ENCODE peak calls at places on chromosomes 1 and 21, in seven cellular contexts. S, D, H, G, R, M and E are unnamed samples.

GRCh38 chr1:17829579-17829978 is 74.4 kb downstream of the ACTL8 start:
- DNase-seq in S (no peak), D (no peak), H (no peak), G (no peak), R (no peak), M (no peak), E (no peak)

GRCh38 chr1:201825245-201825644 is 3.7 kb upstream of the IPO9 start:
- DNase-seq in S (no peak), D (no peak), H (no peak), G (no peak), R (no peak), M (no peak), E (no peak)

GRCh38 chr21:27423906-27424595 is 457.2 kb upstream of the ADAMTS5 start:
- DNase-seq in S (no peak), D (peak), H (no peak), G (peak), R (no peak), M (peak), E (no peak)

GRCh38 chr21:36874665-36875064 is 91.8 kb downstream of the HLCS start:
- DNase-seq in S (no peak), D (no peak), H (no peak), G (no peak), R (no peak), M (no peak), E (peak)

GRCh38 chr1:233393926-233394680 is 66.6 kb downstream of the MAP3K21 start:
- DNase-seq in S (no peak), D (no peak), H (no peak), G (no peak), R (no peak), M (no peak), E (no peak)

GRCh38 chr1:208834346-208835081 is 590.3 kb upstream of the PLXNA2 start:
- DNase-seq in S (peak), D (no peak), H (peak), G (peak), R (no peak), M (peak), E (no peak)

GRCh38 chr1:67522001-67522441 is 91.8 kb upstream of the SERBP1 start:
- DNase-seq in S (no peak), D (peak), H (no peak), G (no peak), R (no peak), M (no peak), E (no peak)

GRCh38 chr1:76059461-76059860 is 15.1 kb upstream of the ST6GALNAC3 start:
- DNase-seq in S (no peak), D (no peak), H (no peak), G (no peak), R (no peak), M (no peak), E (no peak)

GRCh38 chr1:106875622-106876021 is 180.9 kb upstream of the PRMT6 start:
- DNase-seq in S (no peak), D (no peak), H (no peak), G (no peak), R (no peak), M (no peak), E (no peak)

GRCh38 chr1:230158422-230159291 is 91.6 kb downstream of the GALNT2 start:
- DNase-seq in S (no peak), D (no peak), H (no peak), G (no peak), R (no peak), M (peak), E (no peak)

GRCh38 chr1:230156536-230156935 is 89.5 kb downstream of the GALNT2 start:
- DNase-seq in S (no peak), D (no peak), H (no peak), G (no peak), R (no peak), M (no peak), E (no peak)

GRCh38 chr1:230160957-230161771 is 94.1 kb downstream of the GALNT2 start:
- DNase-seq in S (no peak), D (no peak), H (no peak), G (peak), R (no peak), M (no peak), E (peak)

GRCh38 chr1:230157409-230158390 is 90.7 kb downstream of the GALNT2 start:
- DNase-seq in S (no peak), D (no peak), H (no peak), G (peak), R (no peak), M (peak), E (no peak)

DNA sequence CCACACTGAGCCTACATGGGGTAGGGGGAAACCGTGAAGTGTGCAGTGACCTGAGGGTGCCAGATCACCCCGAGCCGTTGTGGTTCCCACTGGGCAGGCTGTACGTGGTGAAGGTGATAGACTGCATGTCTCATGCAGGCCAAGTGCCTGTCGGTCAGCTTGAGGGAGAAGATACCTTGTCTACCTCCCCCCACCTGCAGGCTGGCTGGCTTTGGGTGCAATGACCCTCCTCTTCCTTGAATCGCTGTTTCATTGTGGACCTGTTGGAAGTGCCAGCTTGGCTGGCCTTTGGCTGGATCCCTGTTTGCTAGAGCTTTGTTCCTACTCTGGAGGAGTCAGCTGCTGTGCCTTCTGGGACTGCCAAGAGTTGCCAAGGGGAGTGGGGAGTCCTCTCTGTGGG is 92.5 kb downstream of the GALNT2 start:
- DNase-seq in S (no peak), D (no peak), H (no peak), G (no peak), R (no peak), M (no peak), E (no peak)
- TF ChIP-seq CTCF in S (no peak), D (no peak), H (no peak), G (no peak), R (no peak), M (no peak), E (no peak)

GRCh38 chr1:65020774-65021173 is 54.4 kb upstream of the JAK1 start:
- DNase-seq in S (no peak), D (no peak), H (no peak), G (peak), R (no peak), M (peak), E (no peak)
- TF ChIP-seq CTCF in S (peak), D (peak), H (no peak), G (peak), R (peak), M (peak), E (no peak)

DNA sequence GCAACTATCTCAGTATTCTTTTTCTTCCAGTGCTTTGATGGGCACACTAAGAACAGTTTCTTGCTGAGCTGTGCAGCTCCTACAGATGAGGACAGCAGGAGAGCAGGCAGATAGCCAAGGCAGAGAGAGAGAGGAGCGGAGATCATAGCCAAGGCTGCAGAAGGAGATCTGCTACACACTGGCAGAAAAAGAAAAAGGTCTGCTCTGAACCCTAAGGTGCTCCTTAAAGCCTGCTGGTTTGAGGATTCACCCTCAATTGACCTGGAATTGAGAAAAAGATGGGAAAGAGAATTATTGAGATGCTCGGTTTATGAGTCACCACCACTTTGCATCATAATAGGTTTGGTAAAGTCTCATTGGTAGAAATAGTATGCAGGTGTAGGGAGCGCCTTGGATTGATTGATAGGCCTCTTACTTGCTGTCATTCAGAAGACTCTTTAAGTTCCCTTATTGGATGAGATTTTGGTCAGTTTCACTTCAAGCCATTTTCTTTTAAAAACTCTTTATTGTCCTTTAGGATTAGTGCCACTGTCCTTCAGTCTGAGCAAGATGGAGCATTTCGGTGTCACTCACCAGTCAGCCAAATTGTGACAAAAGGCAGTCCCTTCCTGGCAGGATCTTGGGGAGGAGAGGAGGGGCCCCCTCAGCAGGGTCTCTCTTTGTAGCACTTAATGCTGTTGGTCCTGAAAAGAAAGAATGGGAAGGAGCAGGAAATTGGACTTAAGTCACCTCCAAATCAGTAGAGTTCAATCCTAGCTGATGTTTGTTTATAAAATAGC is 685.0 kb downstream of the ADGRL2 start:
- DNase-seq in S (no peak), D (no peak), H (no peak), G (peak), R (no peak), M (peak), E (no peak)
- TF ChIP-seq CTCF in S (no peak), D (no peak), H (no peak), G (no peak), R (no peak), M (no peak), E (no peak)

DNA sequence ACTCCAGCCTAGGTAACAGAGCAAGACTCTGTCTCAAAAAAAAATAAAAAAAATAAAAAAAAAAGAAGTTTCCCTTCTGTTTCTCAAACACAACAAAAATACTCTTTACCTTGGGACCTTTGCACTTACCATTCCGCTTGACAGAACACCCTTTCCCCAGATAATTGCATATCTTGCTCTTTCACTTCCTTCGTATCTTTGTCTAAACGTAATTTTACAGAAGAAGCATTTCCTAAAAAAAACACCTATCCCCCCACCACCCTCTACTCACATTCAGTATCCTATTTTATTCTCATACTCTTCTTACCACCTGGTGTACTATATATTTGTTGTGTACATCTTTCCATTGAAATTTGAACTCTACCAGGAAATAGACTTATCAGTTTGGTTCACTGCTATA is 32.7 kb downstream of the ASH1L start:
- DNase-seq in S (no peak), D (no peak), H (no peak), G (no peak), R (peak), M (no peak), E (no peak)
- TF ChIP-seq CTCF in S (no peak), D (no peak), H (no peak), G (no peak), R (no peak), M (no peak), E (no peak)

DNA sequence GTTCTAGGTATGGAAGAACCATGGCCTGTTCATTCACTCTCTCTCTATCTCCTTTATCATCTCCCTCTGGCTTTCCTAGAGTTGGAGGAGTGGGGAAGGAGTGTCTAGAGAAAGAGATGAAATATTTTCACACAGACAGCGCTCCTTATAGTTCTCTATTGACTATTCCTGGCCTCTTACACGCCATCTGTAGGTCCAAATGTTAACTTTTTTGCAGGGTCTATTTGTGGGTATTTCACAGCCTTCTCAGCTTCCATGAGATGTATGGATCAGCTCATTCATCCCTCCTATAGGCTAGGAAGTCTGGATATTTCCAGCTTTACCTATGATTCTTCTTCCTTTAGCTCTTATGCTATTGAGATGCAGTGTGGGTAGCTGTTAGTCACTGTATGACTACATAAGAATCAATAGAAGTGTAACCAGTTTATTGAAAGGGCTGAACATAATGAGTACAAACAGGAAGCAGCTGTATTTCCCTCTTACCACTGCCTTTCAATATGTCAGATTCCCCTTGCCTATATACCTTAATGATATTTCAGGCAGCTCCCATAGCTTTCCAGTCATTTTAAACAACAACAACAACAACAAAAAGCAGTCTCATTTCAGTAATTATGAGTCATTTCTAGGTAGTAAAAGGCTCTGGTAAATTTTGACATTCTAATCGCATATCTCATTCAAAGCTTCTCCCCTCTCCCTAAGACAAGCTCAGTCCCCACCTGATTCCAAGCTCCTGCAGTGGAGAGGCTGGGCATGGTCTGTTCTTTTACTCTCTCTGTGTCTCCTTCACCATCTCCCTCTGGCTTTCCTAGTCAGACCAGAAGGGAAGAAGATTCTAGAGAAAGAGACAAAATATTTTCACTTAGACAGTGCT is 149.5 kb downstream of the TTLL7 start:
- DNase-seq in S (no peak), D (no peak), H (no peak), G (peak), R (peak), M (no peak), E (no peak)
- TF ChIP-seq CTCF in S (no peak), D (no peak), H (no peak), G (no peak), R (no peak), M (no peak), E (no peak)

GRCh38 chr1:14781811-14782210 is 183.3 kb downstream of the KAZN start:
- DNase-seq in S (no peak), D (no peak), H (no peak), G (no peak), R (no peak), M (no peak), E (no peak)

GRCh38 chr1:14784790-14785773 is 186.6 kb downstream of the KAZN start:
- DNase-seq in S (no peak), D (no peak), H (no peak), G (no peak), R (no peak), M (no peak), E (no peak)

GRCh38 chr1:14783592-14783886 is 185.1 kb downstream of the KAZN start:
- DNase-seq in S (no peak), D (no peak), H (no peak), G (no peak), R (no peak), M (no peak), E (no peak)

GRCh38 chr1:14780271-14780670 is 181.8 kb downstream of the KAZN start:
- DNase-seq in S (no peak), D (no peak), H (no peak), G (no peak), R (no peak), M (no peak), E (no peak)

GRCh38 chr1:14782741-14783591 is 184.5 kb downstream of the KAZN start:
- DNase-seq in S (no peak), D (no peak), H (no peak), G (no peak), R (no peak), M (peak), E (no peak)
- TF ChIP-seq CTCF in S (no peak), D (no peak), H (no peak), G (no peak), R (no peak), M (peak), E (no peak)

GRCh38 chr1:25040122-25040685 is 110.1 kb upstream of the RUNX3 start:
- DNase-seq in S (no peak), D (no peak), H (no peak), G (no peak), R (no peak), M (no peak), E (no peak)

GRCh38 chr1:25041869-25042268 is 111.8 kb upstream of the RUNX3 start:
- DNase-seq in S (no peak), D (no peak), H (no peak), G (no peak), R (no peak), M (no peak), E (no peak)

GRCh38 chr1:25038699-25039098 is 108.6 kb upstream of the RUNX3 start:
- DNase-seq in S (no peak), D (no peak), H (no peak), G (no peak), R (no peak), M (no peak), E (no peak)

GRCh38 chr1:25037174-25038074 is 107.3 kb upstream of the RUNX3 start:
- DNase-seq in S (peak), D (no peak), H (peak), G (peak), R (peak), M (peak), E (no peak)

DNA sequence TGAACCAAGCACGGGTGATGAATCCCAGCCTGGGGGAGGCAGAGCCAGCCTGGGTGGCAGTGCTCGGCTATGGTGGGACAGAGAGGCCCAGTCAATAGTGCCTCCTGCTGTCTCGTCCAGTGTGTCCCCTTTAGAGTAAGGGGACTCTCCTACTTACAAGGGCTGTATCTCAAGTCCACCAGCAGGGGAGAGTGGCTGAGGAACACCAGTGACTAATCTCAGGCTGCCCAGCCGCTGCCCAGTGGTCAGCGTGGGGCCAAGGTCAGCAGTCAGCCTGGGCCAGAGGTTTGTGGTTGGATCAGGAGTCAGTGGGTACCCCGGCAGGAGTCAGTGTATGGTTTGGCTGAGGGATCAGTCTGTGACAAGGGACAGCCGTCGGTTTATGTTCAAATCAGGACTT is 109.2 kb upstream of the RUNX3 start:
- DNase-seq in S (no peak), D (no peak), H (no peak), G (no peak), R (no peak), M (no peak), E (no peak)
- TF ChIP-seq CTCF in S (no peak), D (peak), H (no peak), G (no peak), R (no peak), M (peak), E (no peak)

DNA sequence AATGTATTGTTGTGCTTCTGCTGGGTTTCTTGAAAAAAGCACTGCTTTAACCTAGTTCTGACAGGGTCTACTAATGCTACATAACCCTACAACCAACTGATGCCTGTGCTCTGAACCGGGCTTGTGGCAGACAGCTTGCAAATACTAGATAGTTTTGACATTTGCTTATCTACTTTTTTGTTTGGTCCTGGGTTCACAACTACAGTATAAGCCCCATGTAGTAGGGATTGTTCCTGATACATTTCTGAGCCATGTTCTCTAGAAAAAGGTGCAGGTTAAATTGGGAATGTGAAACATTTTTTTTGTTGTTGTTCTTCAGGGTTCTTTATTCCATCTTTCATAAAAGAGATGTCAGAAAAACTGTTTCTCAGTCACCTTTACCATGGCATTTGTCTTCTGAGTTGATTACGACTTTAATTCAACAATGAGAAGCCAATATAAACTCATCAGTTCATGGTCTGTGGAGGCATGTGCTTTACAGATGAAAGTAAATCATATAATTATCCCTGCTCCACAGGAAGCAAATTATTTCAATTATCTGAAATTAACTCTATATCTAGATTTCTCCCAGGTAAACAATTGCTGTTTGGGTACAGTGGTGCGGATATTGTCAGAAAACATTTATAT is 22.0 kb downstream of the OLFM3 start:
- DNase-seq in S (no peak), D (no peak), H (no peak), G (no peak), R (no peak), M (no peak), E (no peak)
- TF ChIP-seq CTCF in S (no peak), D (no peak), H (no peak), G (no peak), R (no peak), M (no peak), E (no peak)

DNA sequence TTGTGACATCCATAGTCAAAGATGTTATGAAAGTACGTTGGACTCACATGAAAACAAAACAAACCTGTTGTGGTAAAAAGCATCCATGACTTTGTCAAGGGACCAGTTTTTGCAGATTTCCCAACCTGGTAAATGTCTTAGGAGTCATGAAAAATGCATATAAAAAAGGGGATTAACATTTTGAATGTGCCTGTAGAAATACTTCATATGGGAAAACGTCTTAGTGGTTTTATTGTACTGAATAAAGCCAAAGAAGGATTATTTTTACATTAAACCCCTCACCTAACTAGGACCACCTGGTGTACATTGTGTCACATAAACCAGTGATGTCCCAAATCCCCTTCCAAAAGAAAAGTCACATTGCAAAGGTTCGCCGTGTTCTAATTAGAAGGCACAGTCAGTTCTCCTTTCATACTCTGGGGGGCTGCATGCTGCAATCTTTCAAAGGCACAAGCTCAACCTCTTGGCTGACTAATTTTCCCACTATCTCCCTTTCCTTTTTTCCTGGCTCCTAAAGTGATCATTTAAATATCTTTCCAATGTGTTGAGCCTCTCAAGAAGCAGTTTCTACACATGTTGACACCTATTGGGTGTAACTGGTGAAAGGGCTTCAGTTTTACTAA is 119.8 kb upstream of the SPAG17 start:
- DNase-seq in S (no peak), D (no peak), H (peak), G (peak), R (peak), M (peak), E (no peak)
- TF ChIP-seq CTCF in S (peak), D (peak), H (peak), G (peak), R (peak), M (peak), E (peak)

GRCh38 chr1:236209185-236209584 is 66.8 kb downstream of the GPR137B start:
- DNase-seq in S (no peak), D (no peak), H (no peak), G (no peak), R (no peak), M (no peak), E (no peak)
- TF ChIP-seq CTCF in S (no peak), D (no peak), H (no peak), G (no peak), R (no peak), M (no peak), E (no peak)